ENCODE peak calls at places on chromosomes 12 and 14, in six cellular contexts. One of them, this sample, is unnamed.

GRCh38 chr12:27246774-27247173 is 2.7 kb downstream of the STK38L start:
- DNase-seq in A673: no peak
- DNase-seq in stimulated activated CD8-positive, alpha-beta memory T cell treated with anti-CD3 and anti-CD28 coated beads, Interleukin-15, amount 100 ng/mL, for 24 hours: no peak
- DNase-seq in H54: no peak
- DNase-seq in activated CD4-positive, alpha-beta T cell treated with anti-CD3 and anti-CD28 coated beads, Interleukin-2, amount 50 U/mL, for 48 hours: no peak
- DNase-seq in left colon: no peak
- DNase-seq in this sample: no peak

GRCh38 chr14:44961151-44961729 is 507 bp downstream of the KLHL28 start:
- DNase-seq in H54: no peak
- DNase-seq in left colon: peak; percentile 75
- DNase-seq in stimulated activated CD8-positive, alpha-beta memory T cell treated with anti-CD3 and anti-CD28 coated beads, Interleukin-15, amount 100 ng/mL, for 24 hours: no peak
- DNase-seq in activated CD4-positive, alpha-beta T cell treated with anti-CD3 and anti-CD28 coated beads, Interleukin-2, amount 50 U/mL, for 48 hours: peak; percentile 60
- DNase-seq in A673: peak; percentile 65
- DNase-seq in this sample: peak; percentile 54

GRCh38 chr12:120041386-120042231 is 52.6 kb downstream of the BICDL1 start:
- DNase-seq in activated CD4-positive, alpha-beta T cell treated with anti-CD3 and anti-CD28 coated beads, Interleukin-2, amount 50 U/mL, for 48 hours: peak; percentile 13
- DNase-seq in stimulated activated CD8-positive, alpha-beta memory T cell treated with anti-CD3 and anti-CD28 coated beads, Interleukin-15, amount 100 ng/mL, for 24 hours: no peak
- DNase-seq in A673: no peak
- DNase-seq in left colon: no peak
- DNase-seq in H54: no peak
- DNase-seq in this sample: peak; percentile 15

GRCh38 chr12:14239350-14239934 is 126.0 kb upstream of the ATF7IP start:
- DNase-seq in left colon: no peak
- DNase-seq in stimulated activated CD8-positive, alpha-beta memory T cell treated with anti-CD3 and anti-CD28 coated beads, Interleukin-15, amount 100 ng/mL, for 24 hours: no peak
- DNase-seq in A673: peak; percentile 93
- DNase-seq in H54: no peak
- DNase-seq in activated CD4-positive, alpha-beta T cell treated with anti-CD3 and anti-CD28 coated beads, Interleukin-2, amount 50 U/mL, for 48 hours: no peak
- DNase-seq in this sample: no peak

GRCh38 chr12:47889040-47889439 is 15.8 kb downstream of the VDR start:
- DNase-seq in H54: no peak
- DNase-seq in stimulated activated CD8-positive, alpha-beta memory T cell treated with anti-CD3 and anti-CD28 coated beads, Interleukin-15, amount 100 ng/mL, for 24 hours: no peak
- DNase-seq in A673: no peak
- DNase-seq in left colon: no peak
- DNase-seq in activated CD4-positive, alpha-beta T cell treated with anti-CD3 and anti-CD28 coated beads, Interleukin-2, amount 50 U/mL, for 48 hours: no peak
- DNase-seq in this sample: no peak

GRCh38 chr12:124686001-124686884 is 118.8 kb upstream of the NCOR2 start:
- DNase-seq in H54: peak; percentile 54
- DNase-seq in activated CD4-positive, alpha-beta T cell treated with anti-CD3 and anti-CD28 coated beads, Interleukin-2, amount 50 U/mL, for 48 hours: no peak
- DNase-seq in left colon: no peak
- DNase-seq in stimulated activated CD8-positive, alpha-beta memory T cell treated with anti-CD3 and anti-CD28 coated beads, Interleukin-15, amount 100 ng/mL, for 24 hours: no peak
- DNase-seq in A673: peak; percentile 62
- DNase-seq in this sample: no peak

GRCh38 chr12:96233941-96234461 is 39.8 kb downstream of the ELK3 start:
- DNase-seq in H54: no peak
- DNase-seq in A673: no peak
- DNase-seq in stimulated activated CD8-positive, alpha-beta memory T cell treated with anti-CD3 and anti-CD28 coated beads, Interleukin-15, amount 100 ng/mL, for 24 hours: no peak
- DNase-seq in activated CD4-positive, alpha-beta T cell treated with anti-CD3 and anti-CD28 coated beads, Interleukin-2, amount 50 U/mL, for 48 hours: no peak
- DNase-seq in left colon: peak; percentile 58
- DNase-seq in this sample: no peak

GRCh38 chr12:116968986-116969385 is 58.2 kb downstream of the FBXW8 start:
- DNase-seq in activated CD4-positive, alpha-beta T cell treated with anti-CD3 and anti-CD28 coated beads, Interleukin-2, amount 50 U/mL, for 48 hours: no peak
- DNase-seq in H54: no peak
- DNase-seq in left colon: no peak
- DNase-seq in stimulated activated CD8-positive, alpha-beta memory T cell treated with anti-CD3 and anti-CD28 coated beads, Interleukin-15, amount 100 ng/mL, for 24 hours: no peak
- DNase-seq in A673: no peak
- DNase-seq in this sample: no peak

GRCh38 chr12:65122661-65123060 is 1.6 kb upstream of the WIF1 start:
- DNase-seq in H54: no peak
- DNase-seq in A673: no peak
- DNase-seq in stimulated activated CD8-positive, alpha-beta memory T cell treated with anti-CD3 and anti-CD28 coated beads, Interleukin-15, amount 100 ng/mL, for 24 hours: no peak
- DNase-seq in left colon: peak; percentile 6
- DNase-seq in activated CD4-positive, alpha-beta T cell treated with anti-CD3 and anti-CD28 coated beads, Interleukin-2, amount 50 U/mL, for 48 hours: no peak
- DNase-seq in this sample: no peak

GRCh38 chr12:124716208-124717141 is 147.2 kb downstream of the SCARB1 start:
- DNase-seq in activated CD4-positive, alpha-beta T cell treated with anti-CD3 and anti-CD28 coated beads, Interleukin-2, amount 50 U/mL, for 48 hours: no peak
- DNase-seq in A673: no peak
- DNase-seq in H54: no peak
- DNase-seq in stimulated activated CD8-positive, alpha-beta memory T cell treated with anti-CD3 and anti-CD28 coated beads, Interleukin-15, amount 100 ng/mL, for 24 hours: no peak
- DNase-seq in left colon: no peak
- DNase-seq in this sample: no peak

GRCh38 chr12:65501093-65501621 is 222.7 kb downstream of the MSRB3 start:
- DNase-seq in H54: no peak
- DNase-seq in left colon: no peak
- DNase-seq in activated CD4-positive, alpha-beta T cell treated with anti-CD3 and anti-CD28 coated beads, Interleukin-2, amount 50 U/mL, for 48 hours: no peak
- DNase-seq in stimulated activated CD8-positive, alpha-beta memory T cell treated with anti-CD3 and anti-CD28 coated beads, Interleukin-15, amount 100 ng/mL, for 24 hours: no peak
- DNase-seq in A673: no peak
- DNase-seq in this sample: no peak

GRCh38 chr12:63897931-63898330 is 53.4 kb downstream of the SRGAP1 start:
- DNase-seq in A673: peak; percentile 84
- DNase-seq in H54: no peak
- DNase-seq in stimulated activated CD8-positive, alpha-beta memory T cell treated with anti-CD3 and anti-CD28 coated beads, Interleukin-15, amount 100 ng/mL, for 24 hours: no peak
- DNase-seq in left colon: no peak
- DNase-seq in activated CD4-positive, alpha-beta T cell treated with anti-CD3 and anti-CD28 coated beads, Interleukin-2, amount 50 U/mL, for 48 hours: no peak
- DNase-seq in this sample: no peak

GRCh38 chr12:130198026-130198662 is 35.9 kb downstream of the FZD10 start:
- DNase-seq in left colon: no peak
- DNase-seq in H54: no peak
- DNase-seq in activated CD4-positive, alpha-beta T cell treated with anti-CD3 and anti-CD28 coated beads, Interleukin-2, amount 50 U/mL, for 48 hours: no peak
- DNase-seq in A673: no peak
- DNase-seq in stimulated activated CD8-positive, alpha-beta memory T cell treated with anti-CD3 and anti-CD28 coated beads, Interleukin-15, amount 100 ng/mL, for 24 hours: no peak
- DNase-seq in this sample: no peak

GRCh38 chr14:91829511-91829910 is 37.8 kb downstream of the TC2N start:
- DNase-seq in H54: no peak
- DNase-seq in activated CD4-positive, alpha-beta T cell treated with anti-CD3 and anti-CD28 coated beads, Interleukin-2, amount 50 U/mL, for 48 hours: no peak
- DNase-seq in left colon: no peak
- DNase-seq in stimulated activated CD8-positive, alpha-beta memory T cell treated with anti-CD3 and anti-CD28 coated beads, Interleukin-15, amount 100 ng/mL, for 24 hours: no peak
- DNase-seq in A673: no peak
- DNase-seq in this sample: no peak

GRCh38 chr12:26524862-26525465 is 308.0 kb downstream of the ITPR2 start:
- DNase-seq in A673: peak; percentile 24
- DNase-seq in stimulated activated CD8-positive, alpha-beta memory T cell treated with anti-CD3 and anti-CD28 coated beads, Interleukin-15, amount 100 ng/mL, for 24 hours: no peak
- DNase-seq in activated CD4-positive, alpha-beta T cell treated with anti-CD3 and anti-CD28 coated beads, Interleukin-2, amount 50 U/mL, for 48 hours: peak; percentile 20
- DNase-seq in H54: no peak
- DNase-seq in left colon: no peak
- DNase-seq in this sample: no peak

GRCh38 chr14:75875958-75876357 is 105.8 kb downstream of the TGFB3 start:
- DNase-seq in activated CD4-positive, alpha-beta T cell treated with anti-CD3 and anti-CD28 coated beads, Interleukin-2, amount 50 U/mL, for 48 hours: no peak
- DNase-seq in stimulated activated CD8-positive, alpha-beta memory T cell treated with anti-CD3 and anti-CD28 coated beads, Interleukin-15, amount 100 ng/mL, for 24 hours: no peak
- DNase-seq in left colon: no peak
- DNase-seq in A673: no peak
- DNase-seq in H54: no peak
- DNase-seq in this sample: no peak

GRCh38 chr12:95066091-95066855 is 7.1 kb downstream of the NR2C1 start:
- DNase-seq in H54: no peak
- DNase-seq in A673: no peak
- DNase-seq in stimulated activated CD8-positive, alpha-beta memory T cell treated with anti-CD3 and anti-CD28 coated beads, Interleukin-15, amount 100 ng/mL, for 24 hours: no peak
- DNase-seq in left colon: no peak
- DNase-seq in activated CD4-positive, alpha-beta T cell treated with anti-CD3 and anti-CD28 coated beads, Interleukin-2, amount 50 U/mL, for 48 hours: no peak
- DNase-seq in this sample: no peak

GRCh38 chr12:118013283-118013682 is 3.2 kb upstream of the RFC5 start:
- DNase-seq in A673: no peak
- DNase-seq in activated CD4-positive, alpha-beta T cell treated with anti-CD3 and anti-CD28 coated beads, Interleukin-2, amount 50 U/mL, for 48 hours: no peak
- DNase-seq in stimulated activated CD8-positive, alpha-beta memory T cell treated with anti-CD3 and anti-CD28 coated beads, Interleukin-15, amount 100 ng/mL, for 24 hours: no peak
- DNase-seq in left colon: no peak
- DNase-seq in H54: no peak
- DNase-seq in this sample: no peak

GRCh38 chr12:31582155-31582554 is 8.8 kb downstream of the DENND5B start:
- DNase-seq in left colon: no peak
- DNase-seq in A673: no peak
- DNase-seq in H54: no peak
- DNase-seq in activated CD4-positive, alpha-beta T cell treated with anti-CD3 and anti-CD28 coated beads, Interleukin-2, amount 50 U/mL, for 48 hours: no peak
- DNase-seq in stimulated activated CD8-positive, alpha-beta memory T cell treated with anti-CD3 and anti-CD28 coated beads, Interleukin-15, amount 100 ng/mL, for 24 hours: no peak
- DNase-seq in this sample: no peak